ENCODE peak calls at places on chromosome 16, in six cellular contexts. I is fibroblast of mammary gland; C is endothelial cell of umbilical vein; P is skeletal muscle cell; A is AG20443; M is stimulated activated CD4-positive, alpha-beta T cell treated with anti-CD3 and anti-CD28 coated beads, Interleukin-12 subunit alpha, Interleukin-12 subunit beta, amount 100 ng/mL, for 24 hours. Z is an unnamed sample.

GRCh38 chr16:30669026-30670000 is 11.1 kb downstream of the FBRS start:
- DNase-seq in C (no peak), A (no peak), M (no peak), I (no peak), P (no peak), Z (no peak)

GRCh38 chr16:45454-45853 is 8.0 kb downstream of the POLR3K start:
- DNase-seq in P (no peak), I (no peak), A (no peak), C (no peak), M (no peak), Z (no peak)

GRCh38 chr16:57355898-57356414 is 2.6 kb upstream of the CCL22 start:
- DNase-seq in I (no peak), M (no peak), P (no peak), A (no peak), C (no peak), Z (no peak)

GRCh38 chr16:54715011-54715410 is 215.7 kb upstream of the IRX5 start:
- DNase-seq in A (no peak), P (no peak), C (no peak), I (no peak), M (no peak), Z (no peak)

GRCh38 chr16:10992112-10992511 is 47.7 kb downstream of the CLEC16A start:
- DNase-seq in A (peak; percentile 37), M (no peak), C (no peak), P (peak; percentile 73), I (peak; percentile 83), Z (no peak)

GRCh38 chr16:88720396-88720970 is 14.2 kb downstream of the CTU2 start:
- DNase-seq in C (no peak), P (no peak), M (no peak), A (no peak), I (no peak), Z (no peak)

GRCh38 chr16:85374571-85374872 is 238.6 kb upstream of the GSE1 start:
- DNase-seq in I (no peak), A (no peak), M (no peak), C (no peak), P (no peak), Z (no peak)

GRCh38 chr16:11140466-11140865 is 115.5 kb downstream of the SOCS1 start:
- DNase-seq in I (no peak), P (no peak), A (no peak), M (no peak), C (no peak), Z (no peak)

GRCh38 chr16:11245988-11246387 is 10.0 kb downstream of the SOCS1 start:
- DNase-seq in P (no peak), I (no peak), A (no peak), C (no peak), M (no peak), Z (no peak)

GRCh38 chr16:22751104-22751667 is 62.8 kb upstream of the HS3ST2 start:
- DNase-seq in P (no peak), M (no peak), I (no peak), C (no peak), A (no peak), Z (no peak)

GRCh38 chr16:88616320-88616719 is 22.1 kb upstream of the IL17C start:
- DNase-seq in A (no peak), C (no peak), I (no peak), P (no peak), M (no peak), Z (no peak)

GRCh38 chr16:57689772-57690558 is 4.6 kb upstream of the DRC7 start:
- DNase-seq in P (no peak), C (peak; percentile 14), I (no peak), A (no peak), M (no peak), Z (peak; percentile 45)

GRCh38 chr16:81238296-81239011 is at the start of gene BCO1:
- DNase-seq in I (peak; percentile 73), A (peak; percentile 41), M (no peak), P (peak; percentile 29), C (peak; percentile 43), Z (no peak)

GRCh38 chr16:55949518-55949917 is 74.3 kb upstream of the CES5A start:
- DNase-seq in C (no peak), A (peak; percentile 38), P (no peak), M (no peak), I (peak; percentile 11), Z (no peak)

GRCh38 chr16:86072328-86073102 is 173.6 kb downstream of the IRF8 start:
- DNase-seq in M (peak; percentile 31), P (peak; percentile 25), I (peak; percentile 70), C (peak; percentile 75), A (peak; percentile 86), Z (no peak)

GRCh38 chr16:19384656-19385055 is 33.0 kb upstream of the TMC5 start:
- DNase-seq in M (no peak), I (no peak), C (no peak), P (no peak), A (no peak), Z (no peak)

GRCh38 chr16:11235703-11235991 is 20.4 kb downstream of the SOCS1 start:
- DNase-seq in I (no peak), C (no peak), M (no peak), P (no peak), A (no peak), Z (no peak)

GRCh38 chr16:57276596-57276995 is 7.9 kb downstream of the PLLP start:
- DNase-seq in P (no peak), C (no peak), A (no peak), M (no peak), I (no peak), Z (no peak)

GRCh38 chr16:63467513-63467912 is 1431.3 kb upstream of the CDH8 start:
- DNase-seq in P (no peak), C (peak; percentile 82), A (no peak), M (no peak), I (no peak), Z (no peak)

GRCh38 chr16:4917117-4917516 is 19.8 kb downstream of the PPL start:
- DNase-seq in C (no peak), P (peak; percentile 18), I (peak; percentile 69), M (no peak), A (no peak), Z (no peak)

GRCh38 chr16:88558457-88559442 is 11.5 kb upstream of the ZC3H18 start:
- DNase-seq in I (peak; percentile 71), C (peak; percentile 49), A (peak; percentile 53), M (no peak), P (no peak), Z (no peak)

GRCh38 chr16:86077243-86077940 is 178.4 kb downstream of the IRF8 start:
- DNase-seq in C (no peak), I (no peak), P (no peak), A (no peak), M (no peak), Z (no peak)

GRCh38 chr16:78072275-78072674 is 27.2 kb upstream of the WWOX start:
- DNase-seq in C (no peak), A (no peak), I (no peak), P (no peak), M (no peak), Z (no peak)

GRCh38 chr16:56450275-56450889 is 750 bp downstream of the NUDT21 start:
- DNase-seq in I (peak; percentile 15), M (no peak), C (peak; percentile 42), P (no peak), A (peak; percentile 45), Z (no peak)

GRCh38 chr16:47904691-47905090 is 251.1 kb downstream of the ABCC12 start:
- DNase-seq in M (no peak), I (no peak), C (no peak), P (no peak), A (no peak), Z (no peak)

GRCh38 chr16:88363239-88363891 is 19.4 kb upstream of the ZNF469 start:
- DNase-seq in P (no peak), M (no peak), A (no peak), C (no peak), I (no peak), Z (no peak)

GRCh38 chr16:8639694-8640093 is 18.2 kb downstream of the METTL22 start:
- DNase-seq in P (no peak), C (no peak), M (no peak), A (no peak), I (no peak), Z (no peak)